ENCODE peak calls at places on chromosomes 11 and 22, in seven cellular contexts. P is left cardiac atrium; Q is left ventricle myocardium inferior; X is skeletal muscle cell; S is NCI-H187 treated with DMSO at 0.1 percent for 48 hours; I is psoas muscle; K is activated CD4-positive, alpha-beta T cell treated with anti-CD3 and anti-CD28 coated beads, Interleukin-2, amount 10 ng/mL, durations not matched to agents 24 days and 14 days. V is an unnamed sample.
A peak's percentile ranks its signal among the peaks of the same experiment; 100 is the strongest.

GRCh38 chr11:107707807-107708206 is 4.0 kb downstream of the SLN start:
- DNase-seq in S (no peak), Q (no peak), I (no peak), X (no peak), K (no peak), P (no peak), V (no peak)

GRCh38 chr11:90997241-90997640 is 774.4 kb upstream of the CHORDC1 start:
- DNase-seq in K (no peak), P (no peak), X (no peak), I (no peak), S (no peak), Q (no peak), V (no peak)

GRCh38 chr11:110812334-110812733 is 100.1 kb upstream of the ARHGAP20 start:
- DNase-seq in X (no peak), I (no peak), P (no peak), Q (no peak), S (no peak), K (no peak), V (no peak)

GRCh38 chr11:105899776-105900175 is 122.3 kb downstream of the MSANTD4 start:
- DNase-seq in Q (no peak), P (no peak), I (no peak), K (no peak), S (no peak), X (no peak), V (no peak)

GRCh38 chr11:111598546-111598945 is 3.7 kb upstream of the SIK2 start:
- DNase-seq in Q (no peak), K (peak; percentile 45), I (no peak), X (peak; percentile 77), P (no peak), S (no peak), V (no peak)

GRCh38 chr11:21774212-21774611 is 418.7 kb upstream of the ANO5 start:
- DNase-seq in Q (peak; percentile 31), S (no peak), P (peak; percentile 19), X (no peak), I (peak; percentile 31), K (no peak), V (no peak)

GRCh38 chr11:118636569-118637290 is 29.3 kb downstream of the PHLDB1 start:
- DNase-seq in I (no peak), P (no peak), S (no peak), X (no peak), K (no peak), Q (no peak), V (no peak)

GRCh38 chr22:48926663-48927062 is 901.0 kb downstream of the BRD1 start:
- DNase-seq in K (no peak), I (no peak), S (no peak), Q (no peak), X (no peak), P (no peak), V (no peak)

GRCh38 chr11:110903830-110904229 is 191.6 kb upstream of the ARHGAP20 start:
- DNase-seq in I (no peak), K (no peak), X (peak; percentile 20), P (no peak), S (no peak), Q (no peak), V (no peak)

GRCh38 chr22:38244106-38244505 is 28.7 kb downstream of the TMEM184B start:
- DNase-seq in P (no peak), K (no peak), S (no peak), I (no peak), X (no peak), Q (no peak), V (no peak)

GRCh38 chr11:44632466-44633123 is 67.1 kb downstream of the CD82 start:
- DNase-seq in P (no peak), Q (no peak), K (peak; percentile 78), I (peak; percentile 48), X (no peak), S (no peak), V (no peak)

GRCh38 chr11:47257518-47258316 is at the start of gene NR1H3:
- DNase-seq in S (no peak), P (peak; percentile 86), X (peak; percentile 36), Q (peak; percentile 86), K (no peak), I (peak; percentile 84), V (peak; percentile 52)

GRCh38 chr11:125253289-125253688 is 88.7 kb downstream of the PKNOX2 start:
- DNase-seq in I (no peak), Q (no peak), P (no peak), K (no peak), X (no peak), S (no peak), V (no peak)

GRCh38 chr11:1305558-1306056 is 3.8 kb downstream of the TOLLIP start:
- DNase-seq in P (no peak), X (no peak), I (no peak), K (peak; percentile 57), Q (no peak), S (no peak), V (no peak)

GRCh38 chr11:65574963-65575567 is 788 bp upstream of the EHBP1L1 start:
- DNase-seq in I (no peak), S (no peak), P (no peak), Q (no peak), X (no peak), K (no peak), V (no peak)

GRCh38 chr11:997907-998306 is 38.6 kb downstream of the MUC6 start:
- DNase-seq in P (no peak), I (no peak), X (no peak), K (no peak), Q (no peak), S (no peak), V (no peak)

GRCh38 chr22:19368876-19369275 is 62.7 kb downstream of the HIRA start:
- DNase-seq in X (no peak), K (no peak), I (no peak), P (no peak), Q (no peak), S (no peak), V (no peak)

V was measured in A172.